ENCODE peak calls at places on chromosomes 11 and 22, in nine cellular contexts. D is foreskin fibroblast, L is HCT116, C is B cell, E is astrocyte of the cerebellum, I is cardiac fibroblast, S is heart left ventricle, Y is tibial artery, P is breast epithelium. J is an unnamed sample.

GRCh38 chr11:6737872-6738466 is 33.8 kb downstream of the OR2AG2 start:
- DNase-seq in D (peak), C (peak), P (no peak), Y (no peak), L (peak), I (peak), S (no peak), E (no peak), J (no peak)

GRCh38 chr11:61777234-61778090 is 14.9 kb downstream of the TMEM258 start:
- DNase-seq in E (no peak), D (peak), S (peak), L (no peak), C (peak), I (no peak), Y (no peak), P (peak), J (no peak)

GRCh38 chr11:72970557-72971118 is 156.4 kb downstream of the ATG16L2 start:
- DNase-seq in Y (no peak), P (no peak), D (peak), S (no peak), L (no peak), C (no peak), E (no peak), I (no peak), J (no peak)

GRCh38 chr11:64233913-64234839 is at the start of gene VEGFB:
- DNase-seq in D (peak), I (no peak), C (peak), P (no peak), E (no peak), S (peak), L (no peak), Y (peak), J (no peak)

GRCh38 chr11:8071616-8072581 is 9.1 kb upstream of the TUB start:
- DNase-seq in D (no peak), L (no peak), P (peak), S (peak), I (no peak), Y (peak), E (no peak), C (no peak), J (peak)

GRCh38 chr11:13140028-13140870 is 131.1 kb downstream of the RASSF10 start:
- DNase-seq in D (peak), L (no peak), S (no peak), Y (no peak), I (no peak), E (peak), C (no peak), P (no peak), J (no peak)

GRCh38 chr22:35378547-35379078 is 2.3 kb upstream of the HMOX1 start:
- DNase-seq in P (no peak), C (no peak), I (no peak), Y (no peak), E (no peak), L (no peak), S (no peak), D (no peak), J (no peak)

GRCh38 chr11:84384637-84385227 is 1098.6 kb upstream of the CCDC90B start:
- DNase-seq in L (no peak), I (peak), D (peak), Y (peak), P (no peak), C (peak), E (peak), S (no peak), J (peak)

GRCh38 chr22:44996120-44996519 is 13.7 kb downstream of the PHF21B start:
- DNase-seq in C (no peak), L (no peak), D (no peak), P (no peak), S (no peak), E (no peak), I (no peak), Y (no peak), J (no peak)

GRCh38 chr11:125982348-125982730 is 36.5 kb downstream of the VSIG10L2 start:
- DNase-seq in S (no peak), Y (no peak), D (no peak), I (no peak), C (no peak), E (no peak), P (no peak), L (no peak), J (no peak)

GRCh38 chr22:35599364-35599763 is 17.8 kb downstream of the MB start:
- DNase-seq in S (no peak), D (no peak), L (no peak), E (no peak), P (no peak), I (no peak), C (no peak), Y (no peak), J (no peak)

GRCh38 chr22:12601870-12602779 is 2925.9 kb upstream of the OR11H1 start:
- DNase-seq in I (no peak), Y (peak), P (no peak), D (peak), E (no peak), S (peak), C (no peak), L (no peak), J (no peak)

GRCh38 chr11:96328395-96329010 is 14.5 kb downstream of the MAML2 start:
- DNase-seq in L (no peak), S (no peak), E (no peak), Y (no peak), P (no peak), D (no peak), I (peak), C (no peak), J (no peak)

GRCh38 chr22:26428515-26429457 is at the start of gene ASPHD2:
- DNase-seq in D (peak), S (peak), P (no peak), E (peak), Y (no peak), C (peak), L (no peak), I (peak), J (peak)

GRCh38 chr11:64040684-64041267 is 5.0 kb downstream of the FLRT1 start:
- DNase-seq in P (no peak), C (no peak), S (no peak), Y (no peak), E (no peak), D (peak), I (no peak), L (no peak), J (no peak)

GRCh38 chr11:44113572-44113971 is 18.1 kb downstream of the EXT2 start:
- DNase-seq in C (no peak), I (no peak), P (no peak), L (no peak), S (no peak), D (no peak), E (no peak), Y (no peak), J (no peak)

GRCh38 chr11:75155570-75156422 is 4.9 kb downstream of the SLCO2B1 start:
- DNase-seq in D (no peak), I (no peak), S (no peak), C (no peak), E (no peak), Y (no peak), P (no peak), L (no peak), J (no peak)

GRCh38 chr11:65398362-65398910 is 12.0 kb downstream of the FRMD8 start:
- DNase-seq in E (no peak), I (no peak), Y (no peak), S (no peak), L (no peak), C (no peak), P (no peak), D (no peak), J (no peak)

GRCh38 chr11:41622707-41623359 is 163.4 kb upstream of the LRRC4C start:
- DNase-seq in L (no peak), I (no peak), D (no peak), S (peak), E (no peak), P (no peak), Y (no peak), C (no peak), J (no peak)

GRCh38 chr11:31921066-31921465 is 109.9 kb upstream of the PAX6 start:
- DNase-seq in L (no peak), I (no peak), S (no peak), C (no peak), Y (no peak), E (peak), D (no peak), P (no peak), J (no peak)

GRCh38 chr11:43984519-43985385 is 42.3 kb downstream of the C11orf96 start:
- DNase-seq in D (no peak), S (no peak), P (no peak), L (no peak), I (no peak), C (no peak), E (no peak), Y (no peak), J (no peak)

GRCh38 chr11:9461760-9462134 is 935 bp downstream of the ZNF143 start:
- DNase-seq in C (no peak), Y (no peak), S (no peak), P (no peak), D (peak), L (no peak), E (no peak), I (peak), J (no peak)

GRCh38 chr22:42820075-42820763 is 36.9 kb downstream of the ARFGAP3 start:
- DNase-seq in S (no peak), C (no peak), E (peak), Y (no peak), P (peak), I (peak), D (peak), L (no peak), J (no peak)

GRCh38 chr11:20112291-20113146 is 47.8 kb downstream of the DBX1 start:
- DNase-seq in P (peak), I (peak), S (peak), E (peak), Y (peak), C (no peak), L (peak), D (peak), J (peak)

GRCh38 chr11:11241284-11241683 is 111.8 kb downstream of the CSNK2A3 start:
- DNase-seq in I (no peak), D (no peak), P (no peak), E (no peak), S (no peak), C (no peak), Y (no peak), L (no peak), J (no peak)

DNA sequence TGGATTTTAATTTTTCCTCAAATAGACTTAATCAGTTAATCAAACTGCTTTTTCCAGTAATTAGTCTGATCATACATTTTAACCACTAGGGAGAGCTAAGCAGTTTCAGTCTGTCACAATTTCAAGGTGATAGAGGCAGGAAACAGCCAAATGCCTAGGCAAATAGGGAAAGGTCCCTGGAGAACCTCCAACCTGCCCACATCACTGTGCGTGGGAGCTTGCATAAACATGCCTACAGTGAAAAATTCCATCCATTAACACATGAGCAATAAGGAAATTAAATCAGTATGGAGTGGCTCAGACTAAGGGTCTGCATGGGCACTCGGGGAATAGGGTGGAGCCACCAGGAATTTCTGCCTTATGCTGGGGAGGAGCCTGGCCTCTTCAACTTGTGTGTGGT is 74.6 kb downstream of the AASDHPPT start:
- DNase-seq in Y (no peak), P (no peak), E (peak), I (peak), L (no peak), D (peak), S (no peak), C (no peak), J (no peak)
- TF ChIP-seq CTCF in Y (no peak), P (no peak), E (peak), I (no peak), L (peak), D (no peak), S (no peak), C (no peak), J (no peak)

GRCh38 chr11:36153581-36153980 is 135.6 kb downstream of the COMMD9 start:
- DNase-seq in P (no peak), S (no peak), I (no peak), C (no peak), D (no peak), L (no peak), E (no peak), Y (no peak), J (no peak)
- TF ChIP-seq CTCF in P (no peak), S (no peak), I (no peak), C (no peak), D (no peak), L (no peak), E (peak), Y (no peak), J (no peak)

GRCh38 chr11:129992161-129992944 is 10.3 kb downstream of the PRDM10 start:
- DNase-seq in I (peak), L (peak), P (no peak), D (peak), C (peak), Y (no peak), S (no peak), E (no peak), J (no peak)
- TF ChIP-seq CTCF in I (no peak), L (peak), P (no peak), D (peak), C (peak), Y (no peak), S (peak), E (peak), J (no peak)

GRCh38 chr11:57641011-57641410 is 8.7 kb downstream of the YPEL4 start:
- DNase-seq in I (peak), E (no peak), C (no peak), D (peak), P (no peak), S (no peak), L (no peak), Y (no peak), J (no peak)
- TF ChIP-seq CTCF in I (peak), E (peak), C (no peak), D (peak), P (no peak), S (peak), L (peak), Y (no peak), J (no peak)